ENCODE peak calls at places on chromosome 7, in six cellular contexts. One of them, this sample, is unnamed.

GRCh38 chr7:17206354-17206905 is 92.0 kb upstream of the AHR start:
- DNase-seq in H7: no peak
- DNase-seq in germinal center: no peak
- DNase-seq in endothelial cell: no peak
- DNase-seq in smooth muscle cell of the brain vasculature: no peak
- DNase-seq in NCI-H1105 treated with DMSO at 0.1 percent for 48 hours: no peak
- DNase-seq in this sample: no peak

GRCh38 chr7:372939-373791 is 83.2 kb downstream of the FOXL3 start:
- DNase-seq in H7: peak; percentile 73
- DNase-seq in germinal center: no peak
- DNase-seq in endothelial cell: no peak
- DNase-seq in smooth muscle cell of the brain vasculature: no peak
- DNase-seq in NCI-H1105 treated with DMSO at 0.1 percent for 48 hours: no peak
- DNase-seq in this sample: no peak

GRCh38 chr7:42262907-42263466 is 26.0 kb upstream of the GLI3 start:
- DNase-seq in H7: peak; percentile 7
- DNase-seq in germinal center: no peak
- DNase-seq in endothelial cell: no peak
- DNase-seq in smooth muscle cell of the brain vasculature: no peak
- DNase-seq in NCI-H1105 treated with DMSO at 0.1 percent for 48 hours: peak; percentile 6
- DNase-seq in this sample: no peak

GRCh38 chr7:134546903-134547737 is 1.8 kb upstream of the AKR1B15 start:
- DNase-seq in H7: peak; percentile 73
- DNase-seq in germinal center: peak; percentile 59
- DNase-seq in endothelial cell: peak; percentile 69
- DNase-seq in smooth muscle cell of the brain vasculature: peak; percentile 50
- DNase-seq in NCI-H1105 treated with DMSO at 0.1 percent for 48 hours: peak; percentile 82
- DNase-seq in this sample: peak; percentile 90

GRCh38 chr7:38727184-38727940 is 96.2 kb upstream of the AMPH start:
- DNase-seq in H7: no peak
- DNase-seq in germinal center: no peak
- DNase-seq in endothelial cell: no peak
- DNase-seq in smooth muscle cell of the brain vasculature: no peak
- DNase-seq in NCI-H1105 treated with DMSO at 0.1 percent for 48 hours: no peak
- DNase-seq in this sample: no peak

GRCh38 chr7:136947347-136947746 is 78.9 kb downstream of the CHRM2 start:
- DNase-seq in H7: no peak
- DNase-seq in germinal center: no peak
- DNase-seq in endothelial cell: no peak
- DNase-seq in smooth muscle cell of the brain vasculature: no peak
- DNase-seq in NCI-H1105 treated with DMSO at 0.1 percent for 48 hours: peak; percentile 43
- DNase-seq in this sample: no peak

GRCh38 chr7:50782376-50783208 is at the start of gene GRB10:
- DNase-seq in H7: peak; percentile 91
- DNase-seq in germinal center: no peak
- DNase-seq in endothelial cell: peak; percentile 36
- DNase-seq in smooth muscle cell of the brain vasculature: no peak
- DNase-seq in NCI-H1105 treated with DMSO at 0.1 percent for 48 hours: peak; percentile 75
- DNase-seq in this sample: no peak

GRCh38 chr7:173120-173918 is 19.1 kb upstream of the FAM20C start:
- DNase-seq in H7: peak; percentile 72
- DNase-seq in germinal center: no peak
- DNase-seq in endothelial cell: no peak
- DNase-seq in smooth muscle cell of the brain vasculature: no peak
- DNase-seq in NCI-H1105 treated with DMSO at 0.1 percent for 48 hours: no peak
- DNase-seq in this sample: no peak

GRCh38 chr7:95628831-95629439 is 32.6 kb upstream of the PDK4 start:
- DNase-seq in H7: no peak
- DNase-seq in germinal center: no peak
- DNase-seq in endothelial cell: no peak
- DNase-seq in smooth muscle cell of the brain vasculature: no peak
- DNase-seq in NCI-H1105 treated with DMSO at 0.1 percent for 48 hours: peak; percentile 62
- DNase-seq in this sample: no peak

This sample was measured in sciatic nerve.